ENCODE peak calls at places on chromosome 1, in five cellular contexts. L is heart right ventricle, B is colonic mucosa, R is GM12865, I is OCI-LY7. A is an unnamed sample.

GRCh38 chr1:86914998-86915736 is 732 bp downstream of the HS2ST1 start:
- DNase-seq in L (peak; percentile 34), B (peak; percentile 69), R (peak; percentile 70), I (peak; percentile 72), A (peak; percentile 66)

GRCh38 chr1:244963231-244963826 is 99.0 kb upstream of the HNRNPU start:
- DNase-seq in L (no peak), B (no peak), R (no peak), I (no peak), A (no peak)

GRCh38 chr1:119673171-119673940 is 25.3 kb upstream of the ZNF697 start:
- DNase-seq in L (no peak), B (no peak), R (no peak), I (no peak), A (no peak)

GRCh38 chr1:26034504-26035202 is 11.3 kb downstream of the SLC30A2 start:
- DNase-seq in L (no peak), B (no peak), R (no peak), I (no peak), A (no peak)

GRCh38 chr1:204224655-204225054 is 10.9 kb upstream of the GOLT1A start:
- DNase-seq in L (no peak), B (no peak), R (no peak), I (no peak), A (no peak)

GRCh38 chr1:232182206-232182605 is 447.7 kb downstream of the SIPA1L2 start:
- DNase-seq in L (no peak), B (no peak), R (no peak), I (no peak), A (no peak)

GRCh38 chr1:6239950-6240768 is 3.8 kb upstream of the HES3 start:
- DNase-seq in L (no peak), B (no peak), R (no peak), I (no peak), A (no peak)

GRCh38 chr1:150551049-150551783 is 2.0 kb downstream of the ADAMTSL4 start:
- DNase-seq in L (no peak), B (no peak), R (no peak), I (no peak), A (peak; percentile 43)

GRCh38 chr1:54292015-54292739 is 92.2 kb downstream of the MRPL37 start:
- DNase-seq in L (no peak), B (no peak), R (no peak), I (no peak), A (no peak)

GRCh38 chr1:32901823-32902534 is 790 bp upstream of the TMEM54 start:
- DNase-seq in L (no peak), B (no peak), R (no peak), I (no peak), A (no peak)

GRCh38 chr1:192807968-192808587 is 761 bp upstream of the RGS2 start:
- DNase-seq in L (no peak), B (no peak), R (no peak), I (no peak), A (no peak)

GRCh38 chr1:91526496-91526895 is 25.8 kb downstream of the CDC7 start:
- DNase-seq in L (no peak), B (no peak), R (no peak), I (no peak), A (no peak)

GRCh38 chr1:228455715-228456114 is 31.5 kb upstream of the RNF187 start:
- DNase-seq in L (no peak), B (no peak), R (no peak), I (peak; percentile 53), A (no peak)

GRCh38 chr1:214546886-214547641 is 4.3 kb downstream of the PTPN14 start:
- DNase-seq in L (no peak), B (no peak), R (no peak), I (no peak), A (no peak)
- TF ChIP-seq CTCF in L (no peak), B (no peak), R (no peak), I (no peak), A (no peak)

GRCh38 chr1:1132928-1133750 is 17.2 kb upstream of the C1orf159 start:
- DNase-seq in L (peak; percentile 52), B (peak; percentile 85), R (no peak), I (no peak), A (no peak)
- TF ChIP-seq CTCF in L (no peak), B (no peak), R (no peak), I (no peak), A (no peak)

DNA sequence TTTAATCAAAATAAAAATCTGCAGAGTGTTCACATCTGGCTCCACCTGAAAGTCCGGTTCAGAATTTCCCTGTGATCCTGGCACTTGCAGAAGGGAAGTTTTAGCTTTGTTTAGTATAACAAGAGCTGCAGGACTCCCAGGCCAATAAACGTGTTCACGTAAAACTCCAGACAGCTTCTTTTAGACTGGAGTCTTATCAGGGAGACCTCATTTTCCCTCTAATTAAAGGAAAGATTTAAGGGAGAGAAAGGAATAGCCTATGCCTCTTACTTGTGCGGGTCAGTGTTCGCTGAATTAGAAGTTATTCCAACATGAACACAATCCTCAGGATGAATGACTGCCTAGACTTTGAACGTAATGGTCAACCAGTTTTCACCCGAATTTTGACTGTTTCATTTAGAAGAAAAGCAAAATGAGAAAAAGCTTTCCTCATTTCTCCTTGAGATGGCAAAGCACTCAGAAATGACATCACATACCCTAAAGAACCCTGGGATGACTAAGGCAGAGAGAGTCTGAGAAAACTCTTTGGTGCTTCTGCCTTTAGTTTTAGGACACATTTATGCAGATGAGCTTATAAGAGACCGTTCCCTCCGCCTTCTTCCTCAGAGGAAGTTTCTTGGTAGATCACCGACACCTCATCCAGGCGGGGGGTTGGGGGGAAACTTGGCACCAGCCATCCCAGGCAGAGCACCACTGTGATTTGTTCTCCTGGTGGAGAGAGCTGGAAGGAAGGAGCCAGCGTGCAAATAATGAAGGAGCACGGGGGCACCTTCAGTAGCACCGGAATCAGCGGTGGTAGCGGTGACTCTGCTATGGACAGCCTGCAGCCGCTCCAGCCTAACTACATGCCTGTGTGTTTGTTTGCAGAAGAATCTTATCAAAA is 202.1 kb upstream of the SGIP1 start:
- DNase-seq in L (peak; percentile 68), B (peak; percentile 60), R (peak; percentile 65), I (peak; percentile 61), A (peak; percentile 70)
- TF ChIP-seq CTCF in L (peak; percentile 25), B (no peak), R (no peak), I (no peak), A (no peak)

GRCh38 chr1:11539850-11540772 is 61.2 kb downstream of the DISP3 start:
- DNase-seq in L (no peak), B (no peak), R (no peak), I (no peak), A (no peak)
- TF ChIP-seq CTCF in L (no peak), B (no peak), R (no peak), I (no peak), A (no peak)

GRCh38 chr1:223708001-223708359 is 4.4 kb upstream of the CAPN2 start:
- DNase-seq in L (no peak), B (no peak), R (no peak), I (no peak), A (no peak)
- TF ChIP-seq CTCF in L (no peak), B (no peak), R (no peak), I (no peak), A (no peak)

GRCh38 chr1:114564141-114564540 is 17.3 kb downstream of the BCAS2 start:
- DNase-seq in L (no peak), B (no peak), R (no peak), I (no peak), A (no peak)

GRCh38 chr1:114554577-114554976 is 26.8 kb downstream of the BCAS2 start:
- DNase-seq in L (no peak), B (no peak), R (no peak), I (no peak), A (no peak)

GRCh38 chr1:114559356-114559755 is 22.1 kb downstream of the BCAS2 start:
- DNase-seq in L (no peak), B (no peak), R (peak; percentile 9), I (no peak), A (no peak)

GRCh38 chr1:114561333-114561732 is 20.1 kb downstream of the BCAS2 start:
- DNase-seq in L (no peak), B (no peak), R (peak; percentile 6), I (no peak), A (no peak)

GRCh38 chr1:114558548-114558947 is 22.9 kb downstream of the BCAS2 start:
- DNase-seq in L (no peak), B (no peak), R (peak; percentile 36), I (peak; percentile 57), A (no peak)
- TF ChIP-seq CTCF in L (peak; percentile 51), B (no peak), R (peak; percentile 28), I (peak; percentile 88), A (peak; percentile 63)

GRCh38 chr1:235835226-235835625 is 31.5 kb downstream of the LYST start:
- DNase-seq in L (no peak), B (peak; percentile 28), R (no peak), I (no peak), A (no peak)
- TF ChIP-seq CTCF in L (peak; percentile 37), B (no peak), R (no peak), I (no peak), A (no peak)